ENCODE peak calls at places on chromosomes 4 and X, in ten cellular contexts. A is WTC11, O is epithelial cell of esophagus, Q is substantia nigra, K is globus pallidus, B is Caki2, R is mucosa of gallbladder, E is AG10803, J is lower leg skin, L is T47D. H is an unnamed sample.

GRCh38 chr4:21709031-21709430 is 239.5 kb downstream of the KCNIP4 start:
- DNase-seq in A (no peak), O (peak), Q (no peak), K (no peak), B (no peak), R (no peak), E (no peak), J (no peak), L (no peak), H (no peak)

GRCh38 chr4:48813984-48814383 is 16.9 kb upstream of the OCIAD1 start:
- DNase-seq in A (no peak), O (no peak), Q (no peak), K (no peak), B (no peak), R (no peak), E (no peak), J (no peak), L (no peak), H (no peak)

GRCh38 chr4:82555279-82555678 is 6.5 kb downstream of the TMEM150C start:
- DNase-seq in A (no peak), O (no peak), Q (no peak), K (peak), B (no peak), R (no peak), E (no peak), J (no peak), L (no peak), H (no peak)

GRCh38 chr4:175419120-175419774 is 392.8 kb downstream of the GPM6A start:
- DNase-seq in A (no peak), O (peak), Q (no peak), K (no peak), B (peak), R (no peak), E (peak), J (no peak), L (peak), H (no peak)

GRCh38 chr4:4575284-4576211 is 33.7 kb upstream of the STX18 start:
- DNase-seq in A (peak), O (peak), Q (peak), K (peak), B (peak), R (peak), E (peak), J (peak), L (peak), H (peak)

GRCh38 chrX:128699716-128700285 is 647.6 kb upstream of the ACTRT1 start:
- DNase-seq in A (no peak), O (no peak), Q (no peak), K (no peak), B (no peak), R (no peak), E (no peak), J (no peak), L (no peak), H (no peak)

GRCh38 chrX:13816899-13817298 is at the start of gene GPM6B:
- DNase-seq in A (no peak), O (no peak), Q (peak), K (peak), B (no peak), R (no peak), E (no peak), J (no peak), L (no peak), H (no peak)

GRCh38 chr4:76342191-76342590 is 35.7 kb downstream of the STBD1 start:
- DNase-seq in A (no peak), O (no peak), Q (no peak), K (no peak), B (no peak), R (no peak), E (no peak), J (no peak), L (no peak), H (no peak)

GRCh38 chr4:154491341-154491679 is 289 bp downstream of the DCHS2 start:
- DNase-seq in A (peak), O (peak), Q (no peak), K (no peak), B (peak), R (no peak), E (peak), J (no peak), L (peak), H (no peak)

GRCh38 chr4:185242749-185243533 is 33.5 kb downstream of the SNX25 start:
- DNase-seq in A (no peak), O (no peak), Q (no peak), K (no peak), B (no peak), R (no peak), E (no peak), J (no peak), L (no peak), H (no peak)

GRCh38 chr4:8710946-8711345 is 118.4 kb downstream of the CPZ start:
- DNase-seq in A (peak), O (no peak), Q (no peak), K (no peak), B (no peak), R (no peak), E (no peak), J (peak), L (no peak), H (peak)

GRCh38 chrX:19624754-19625153 is 109.4 kb upstream of the MAP3K15 start:
- DNase-seq in A (no peak), O (peak), Q (no peak), K (no peak), B (no peak), R (no peak), E (peak), J (no peak), L (no peak), H (no peak)

GRCh38 chrX:118644378-118644777 is 83.0 kb upstream of the IL13RA1 start:
- DNase-seq in A (no peak), O (peak), Q (no peak), K (peak), B (peak), R (no peak), E (peak), J (no peak), L (peak), H (no peak)

GRCh38 chrX:19888419-19888879 is 1.0 kb upstream of the SH3KBP1 start:
- DNase-seq in A (no peak), O (peak), Q (no peak), K (peak), B (peak), R (peak), E (peak), J (no peak), L (peak), H (no peak)

GRCh38 chrX:133574716-133575115 is 159.4 kb upstream of the GPC4 start:
- DNase-seq in A (no peak), O (no peak), Q (no peak), K (peak), B (no peak), R (no peak), E (no peak), J (no peak), L (no peak), H (no peak)

GRCh38 chrX:2351999-2352995 is 148.5 kb downstream of the DHRSX start:
- DNase-seq in A (no peak), O (peak), Q (no peak), K (no peak), B (peak), R (no peak), E (peak), J (peak), L (no peak), H (no peak)

GRCh38 chrX:122833230-122833629 is 350.8 kb upstream of the GRIA3 start:
- DNase-seq in A (no peak), O (no peak), Q (no peak), K (no peak), B (no peak), R (no peak), E (no peak), J (no peak), L (no peak), H (no peak)

GRCh38 chr4:176309772-176310171 is 10.0 kb upstream of the SPCS3 start:
- DNase-seq in A (no peak), O (peak), Q (no peak), K (no peak), B (no peak), R (no peak), E (peak), J (no peak), L (no peak), H (no peak)

GRCh38 chrX:132489256-132490085 is 633 bp upstream of the MBNL3 start:
- DNase-seq in A (peak), O (peak), Q (peak), K (peak), B (peak), R (peak), E (no peak), J (peak), L (peak), H (peak)

GRCh38 chrX:64151911-64152310 is 53.6 kb downstream of the AMER1 start:
- DNase-seq in A (no peak), O (peak), Q (no peak), K (no peak), B (no peak), R (no peak), E (no peak), J (no peak), L (no peak), H (no peak)

GRCh38 chrX:37378399-37378798 is 29.2 kb downstream of the PRRG1 start:
- DNase-seq in A (no peak), O (peak), Q (no peak), K (no peak), B (no peak), R (no peak), E (peak), J (no peak), L (no peak), H (no peak)

GRCh38 chr4:109979932-109980717 is 67.4 kb downstream of the EGF start:
- DNase-seq in A (no peak), O (peak), Q (no peak), K (no peak), B (no peak), R (no peak), E (peak), J (no peak), L (no peak), H (no peak)

GRCh38 chr4:182105416-182105815 is 137.8 kb upstream of the TENM3 start:
- DNase-seq in A (no peak), O (no peak), Q (no peak), K (peak), B (no peak), R (no peak), E (no peak), J (no peak), L (no peak), H (no peak)

GRCh38 chr4:79334783-79335182 is 8.9 kb upstream of the NAA11 start:
- DNase-seq in A (no peak), O (no peak), Q (no peak), K (no peak), B (no peak), R (no peak), E (no peak), J (no peak), L (no peak), H (no peak)

GRCh38 chrX:19672211-19672814 is 157.0 kb upstream of the MAP3K15 start:
- DNase-seq in A (no peak), O (peak), Q (no peak), K (no peak), B (no peak), R (no peak), E (no peak), J (no peak), L (no peak), H (no peak)

GRCh38 chr4:139603576-139604387 is 47.8 kb upstream of the SETD7 start:
- DNase-seq in A (peak), O (peak), Q (no peak), K (peak), B (peak), R (peak), E (peak), J (no peak), L (peak), H (no peak)

GRCh38 chr4:1048781-1049590 is 37.6 kb downstream of the FGFRL1 start:
- DNase-seq in A (no peak), O (no peak), Q (no peak), K (no peak), B (no peak), R (no peak), E (no peak), J (peak), L (no peak), H (peak)

GRCh38 chr4:67983333-67983732 is 20.0 kb upstream of the TMPRSS11A start:
- DNase-seq in A (no peak), O (peak), Q (no peak), K (no peak), B (no peak), R (no peak), E (no peak), J (no peak), L (no peak), H (no peak)

GRCh38 chr4:181432347-181432746 is 810.9 kb upstream of the TENM3 start:
- DNase-seq in A (peak), O (no peak), Q (no peak), K (no peak), B (no peak), R (no peak), E (no peak), J (no peak), L (no peak), H (no peak)

GRCh38 chrX:135543924-135544323 is 23.5 kb downstream of the INTS6L start:
- DNase-seq in A (peak), O (peak), Q (no peak), K (no peak), B (no peak), R (no peak), E (no peak), J (no peak), L (no peak), H (no peak)

GRCh38 chr4:15232725-15233597 is 194.9 kb upstream of the C1QTNF7 start:
- DNase-seq in A (no peak), O (peak), Q (peak), K (peak), B (no peak), R (no peak), E (peak), J (no peak), L (peak), H (no peak)

GRCh38 chrX:30521440-30522182 is 56.0 kb downstream of the TASL start:
- DNase-seq in A (no peak), O (peak), Q (no peak), K (no peak), B (no peak), R (no peak), E (peak), J (no peak), L (no peak), H (no peak)

GRCh38 chr4:146243141-146243882 is 29.0 kb downstream of the REELD1 start:
- DNase-seq in A (peak), O (peak), Q (no peak), K (no peak), B (no peak), R (no peak), E (no peak), J (no peak), L (no peak), H (no peak)

GRCh38 chr4:110654254-110654635 is 31.4 kb upstream of the PITX2 start:
- DNase-seq in A (no peak), O (no peak), Q (no peak), K (no peak), B (no peak), R (no peak), E (peak), J (no peak), L (no peak), H (no peak)

GRCh38 chrX:129957241-129958099 is 25.0 kb upstream of the BCORL1 start:
- DNase-seq in A (peak), O (peak), Q (peak), K (no peak), B (peak), R (peak), E (peak), J (peak), L (peak), H (peak)

H was measured in pancreas.